ENCODE peak calls at places on chromosome 20, in four cellular contexts. R, S, Y and J are unnamed samples.

GRCh38 chr20:8156603-8157079 is 24.6 kb downstream of the PLCB1 start:
- DNase-seq in Y (peak; percentile 59), S (no peak), R (no peak), J (no peak)

GRCh38 chr20:51428451-51429143 is 113.9 kb downstream of the NFATC2 start:
- DNase-seq in R (no peak), S (peak; percentile 95), Y (peak; percentile 44), J (no peak)

GRCh38 chr20:50347568-50347981 is 156.9 kb downstream of the CEBPB start:
- DNase-seq in R (no peak), S (peak; percentile 55), Y (no peak), J (no peak)

GRCh38 chr20:10454135-10454750 is 19.1 kb downstream of the SLX4IP start:
- DNase-seq in S (no peak), R (no peak), Y (no peak), J (no peak)

GRCh38 chr20:58691405-58691772 is 1.2 kb upstream of the NPEPL1 start:
- DNase-seq in S (no peak), Y (no peak), R (no peak), J (no peak)

GRCh38 chr20:31516166-31516565 is 1.9 kb downstream of the HM13 start:
- DNase-seq in R (no peak), S (no peak), Y (no peak), J (no peak)

GRCh38 chr20:46552460-46553420 is 2.3 kb upstream of the OCSTAMP start:
- DNase-seq in S (no peak), R (no peak), Y (no peak), J (no peak)

GRCh38 chr20:10555865-10556308 is 117.9 kb downstream of the JAG1 start:
- DNase-seq in Y (peak; percentile 66), S (no peak), R (no peak), J (no peak)

GRCh38 chr20:10171864-10172751 is 46.5 kb upstream of the SNAP25 start:
- DNase-seq in Y (peak; percentile 25), R (no peak), S (peak; percentile 87), J (no peak)